ENCODE peak calls at places on chromosomes 12 and 14, in nine cellular contexts. W, L, T, Q, K, C, A, B and Z are unnamed samples.

GRCh38 chr14:50937800-50938199 is 6.5 kb downstream of the PYGL start:
- DNase-seq in K (no peak), L (no peak), W (no peak), Q (no peak), B (no peak), A (no peak), C (no peak), T (no peak), Z (no peak)

GRCh38 chr12:98358144-98358543 is 157.2 kb upstream of the TMPO start:
- DNase-seq in C (no peak), K (no peak), W (no peak), Q (no peak), A (no peak), B (no peak), T (no peak), L (no peak), Z (no peak)

GRCh38 chr12:117986705-117987469 is 18.1 kb upstream of the KSR2 start:
- DNase-seq in Q (peak), A (peak), T (no peak), W (peak), B (no peak), K (no peak), L (no peak), C (no peak), Z (no peak)

GRCh38 chr12:106684497-106684896 is 90.0 kb upstream of the RIC8B start:
- DNase-seq in C (no peak), T (no peak), L (no peak), Q (no peak), W (no peak), A (no peak), B (no peak), K (no peak), Z (no peak)

GRCh38 chr14:93299831-93300230 is 33.0 kb downstream of the BTBD7 start:
- DNase-seq in W (no peak), K (no peak), C (no peak), L (no peak), T (no peak), Q (no peak), A (no peak), B (no peak), Z (no peak)

GRCh38 chr14:55052259-55052930 is 948 bp downstream of the MAPK1IP1L start:
- DNase-seq in L (no peak), A (no peak), Q (peak), T (no peak), W (no peak), C (no peak), B (no peak), K (peak), Z (no peak)

GRCh38 chr14:34081576-34082136 is 130.8 kb upstream of the EGLN3 start:
- DNase-seq in B (peak), C (no peak), A (peak), T (no peak), Q (peak), K (no peak), L (no peak), W (no peak), Z (peak)

GRCh38 chr14:99644723-99645544 is at the start of gene HHIPL1:
- DNase-seq in W (no peak), C (no peak), B (no peak), K (no peak), T (no peak), Q (peak), L (peak), A (peak), Z (no peak)

GRCh38 chr12:44053550-44054243 is 217.8 kb downstream of the TMEM117 start:
- DNase-seq in L (no peak), B (no peak), C (no peak), K (no peak), T (no peak), W (no peak), Q (no peak), A (peak), Z (no peak)

GRCh38 chr12:121224591-121224990 is 14.7 kb downstream of the P2RX4 start:
- DNase-seq in Q (no peak), L (no peak), B (no peak), A (no peak), C (no peak), T (peak), W (no peak), K (peak), Z (no peak)

GRCh38 chr14:90278199-90279175 is 22.1 kb downstream of the PSMC1 start:
- DNase-seq in A (no peak), T (no peak), B (no peak), W (no peak), C (no peak), K (no peak), L (no peak), Q (no peak), Z (no peak)

GRCh38 chr12:103955811-103956514 is 9.7 kb upstream of the TDG start:
- DNase-seq in A (no peak), Q (no peak), K (no peak), C (no peak), B (no peak), W (no peak), L (no peak), T (no peak), Z (no peak)

GRCh38 chr12:26610774-26611173 is 222.2 kb downstream of the ITPR2 start:
- DNase-seq in Q (no peak), W (no peak), B (no peak), A (no peak), L (no peak), K (no peak), T (no peak), C (no peak), Z (no peak)

GRCh38 chr12:48947727-48948126 is 9.6 kb downstream of the ARF3 start:
- DNase-seq in K (no peak), L (no peak), C (no peak), W (no peak), Q (no peak), B (no peak), T (no peak), A (no peak), Z (no peak)

GRCh38 chr12:6845395-6845794 is 4.7 kb downstream of the GNB3 start:
- DNase-seq in K (no peak), Q (no peak), L (no peak), C (no peak), T (no peak), B (no peak), W (no peak), A (no peak), Z (no peak)

GRCh38 chr14:93733231-93733630 is 55.1 kb downstream of the PRIMA1 start:
- DNase-seq in A (no peak), L (no peak), W (no peak), C (no peak), T (no peak), K (no peak), Q (no peak), B (no peak), Z (peak)

GRCh38 chr14:46472261-46472660 is 179.3 kb downstream of the RPL10L start:
- DNase-seq in B (no peak), T (no peak), C (no peak), W (no peak), K (no peak), L (no peak), A (no peak), Q (no peak), Z (no peak)

GRCh38 chr12:54415223-54415929 is 3.7 kb downstream of the ITGA5 start:
- DNase-seq in Q (no peak), A (peak), L (no peak), W (no peak), T (no peak), K (no peak), C (no peak), B (no peak), Z (no peak)

GRCh38 chr14:93976477-93977057 is at the start of gene ASB2:
- DNase-seq in Q (no peak), W (no peak), C (no peak), T (no peak), L (no peak), K (peak), B (peak), A (no peak), Z (no peak)